ENCODE peak calls at places on chromosomes 2 and 18, in five cellular contexts. M is right atrium auricular region, P is H9, V is cardiac fibroblast, X is AG04449. I is an unnamed sample.

GRCh38 chr2:205852457-205852856 is 170.2 kb downstream of the NRP2 start:
- DNase-seq in M (no peak), P (no peak), V (no peak), X (no peak), I (no peak)

GRCh38 chr18:8232791-8233190 is 376.4 kb upstream of the RAB12 start:
- DNase-seq in M (no peak), P (peak; percentile 37), V (no peak), X (no peak), I (no peak)

GRCh38 chr18:57780318-57781127 is 22.6 kb downstream of the ATP8B1 start:
- DNase-seq in M (no peak), P (no peak), V (peak; percentile 82), X (peak; percentile 66), I (no peak)

GRCh38 chr2:161134547-161135518 is 25.4 kb upstream of the TANK start:
- DNase-seq in M (no peak), P (no peak), V (peak; percentile 42), X (no peak), I (no peak)

GRCh38 chr2:184091456-184091855 is 506.9 kb upstream of the ZNF804A start:
- DNase-seq in M (no peak), P (no peak), V (no peak), X (no peak), I (no peak)

GRCh38 chr2:114128725-114129124 is 238.8 kb downstream of the ACTR3 start:
- DNase-seq in M (no peak), P (no peak), V (no peak), X (no peak), I (no peak)

GRCh38 chr2:170928036-170928823 is 823 bp upstream of the GORASP2 start:
- DNase-seq in M (no peak), P (peak; percentile 52), V (no peak), X (no peak), I (no peak)

GRCh38 chr2:230908094-230908594 is 16.9 kb downstream of the GPR55 start:
- DNase-seq in M (no peak), P (peak; percentile 25), V (no peak), X (no peak), I (no peak)

GRCh38 chr2:86072271-86072858 is 33.3 kb downstream of the POLR1A start:
- DNase-seq in M (peak; percentile 93), P (no peak), V (peak; percentile 57), X (no peak), I (no peak)

GRCh38 chr18:79458131-79458838 is 62.6 kb downstream of the NFATC1 start:
- DNase-seq in M (peak; percentile 89), P (no peak), V (peak; percentile 93), X (peak; percentile 37), I (peak; percentile 40)

DNA sequence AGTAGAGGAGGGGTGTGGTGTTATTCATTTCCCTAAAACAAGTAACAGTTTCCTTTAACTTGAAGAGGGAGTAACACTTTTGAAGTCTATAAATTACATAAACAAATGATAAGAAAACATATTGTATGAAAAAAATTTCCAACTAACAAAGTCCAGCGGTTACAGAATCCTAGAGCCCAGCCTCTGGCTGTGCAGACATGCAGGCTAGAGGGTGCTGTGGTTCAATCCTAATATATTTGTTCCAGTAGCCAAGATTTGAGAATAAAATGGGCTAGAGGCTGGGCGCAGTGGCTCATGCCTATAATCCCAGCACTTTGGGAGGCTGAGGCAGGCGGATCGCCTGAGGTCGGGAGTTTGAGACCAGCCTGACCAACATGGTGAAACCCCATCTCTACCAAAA is 56.9 kb downstream of the WDR75 start:
- DNase-seq in M (no peak), P (no peak), V (peak; percentile 53), X (no peak), I (no peak)
- TF ChIP-seq CTCF in M (peak; percentile 52), P (no peak), V (no peak), X (no peak), I (no peak)

DNA sequence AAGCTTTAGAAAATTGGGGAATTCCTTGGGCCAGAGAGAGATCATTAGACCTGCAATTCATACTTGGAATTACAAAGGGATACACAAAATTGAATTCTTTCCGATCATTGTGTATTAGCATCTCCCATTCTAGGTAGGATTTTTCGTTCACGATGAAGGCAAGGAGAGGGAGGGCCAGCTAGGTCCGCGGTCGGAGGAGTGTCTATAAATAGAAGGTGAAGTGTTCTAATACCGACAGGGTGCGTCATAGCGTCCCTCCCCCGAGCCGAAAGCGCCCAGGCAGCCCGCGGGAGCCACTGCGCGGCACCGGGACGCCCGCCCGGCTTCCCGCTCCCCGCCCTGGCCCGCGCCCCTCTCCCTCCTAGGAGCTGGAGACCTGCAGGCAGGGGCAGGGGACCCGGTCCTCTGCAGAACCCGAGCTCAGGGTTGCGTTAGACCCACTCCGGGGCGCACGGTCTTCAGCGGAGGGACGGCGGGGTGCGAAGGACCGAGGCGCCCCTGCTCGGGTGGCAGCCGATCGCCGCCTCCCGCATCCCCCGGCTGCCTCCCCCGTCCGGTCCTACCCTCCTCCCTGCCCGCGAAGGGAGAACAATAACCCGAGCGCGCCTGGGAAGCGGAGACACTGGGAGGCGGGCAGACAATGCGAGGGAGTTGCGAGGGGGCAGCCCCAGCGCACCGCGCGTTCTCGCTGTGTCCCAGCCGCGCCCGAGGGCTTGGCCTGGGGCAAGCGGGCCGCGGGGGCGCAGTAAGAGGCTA is 114.1 kb upstream of the SERTAD2 start:
- DNase-seq in M (peak; percentile 93), P (peak; percentile 75), V (peak; percentile 92), X (peak; percentile 59), I (peak; percentile 62)
- TF ChIP-seq CTCF in M (no peak), P (no peak), V (no peak), X (no peak), I (no peak)

GRCh38 chr2:188456114-188456909 is 164.6 kb downstream of the GULP1 start:
- DNase-seq in M (no peak), P (peak; percentile 83), V (no peak), X (no peak), I (no peak)
- TF ChIP-seq CTCF in M (no peak), P (peak; percentile 61), V (peak; percentile 23), X (no peak), I (no peak)

DNA sequence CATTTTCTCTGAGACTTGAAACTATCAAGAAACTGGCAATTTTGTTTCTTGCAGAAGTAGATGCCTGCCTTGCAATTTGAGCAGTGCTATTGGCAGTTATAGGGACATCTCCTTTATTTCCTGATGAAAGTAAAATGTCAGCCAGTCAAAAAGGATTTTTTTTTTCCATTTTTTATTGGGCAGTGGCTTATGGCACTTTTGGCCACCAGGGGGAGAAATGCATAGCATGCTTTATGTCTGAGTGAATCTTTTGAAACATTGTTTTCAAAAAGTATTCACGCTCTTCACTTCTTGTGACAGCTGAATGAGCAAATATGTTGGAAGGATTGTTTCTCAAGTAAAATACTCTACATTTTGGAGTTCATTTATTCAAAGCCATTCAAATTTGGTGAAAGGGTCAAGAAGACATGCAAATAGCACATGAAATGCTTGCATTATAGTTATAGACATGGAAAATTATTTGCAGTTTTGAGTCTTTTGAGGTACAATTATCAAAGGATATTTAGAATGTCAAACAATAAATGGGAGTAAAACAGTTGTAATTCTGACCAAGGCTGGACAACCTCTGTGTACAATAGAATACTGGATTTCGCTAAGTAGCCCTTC is 491.0 kb downstream of the CDH2 start:
- DNase-seq in M (no peak), P (no peak), V (peak; percentile 69), X (no peak), I (no peak)
- TF ChIP-seq CTCF in M (peak; percentile 74), P (peak; percentile 80), V (peak; percentile 83), X (peak; percentile 55), I (no peak)

GRCh38 chr2:66283776-66284175 is 151.1 kb upstream of the MEIS1 start:
- DNase-seq in M (no peak), P (no peak), V (no peak), X (no peak), I (no peak)
- TF ChIP-seq CTCF in M (no peak), P (no peak), V (no peak), X (no peak), I (no peak)

GRCh38 chr2:239133945-239134570 is 266.8 kb downstream of the HDAC4 start:
- DNase-seq in M (no peak), P (no peak), V (no peak), X (no peak), I (no peak)
- TF ChIP-seq CTCF in M (no peak), P (no peak), V (no peak), X (no peak), I (no peak)

I was measured in omental fat pad.